ENCODE peak calls at places on chromosomes 13 and 19, in four cellular contexts. Q, L, A and C are unnamed samples.

GRCh38 chr19:13441810-13442512 is 64.3 kb downstream of the CACNA1A start:
- DNase-seq in Q (peak), L (peak), A (peak), C (no peak)

GRCh38 chr19:42396248-42396541 is 6.1 kb upstream of the CNFN start:
- DNase-seq in Q (peak), L (no peak), A (no peak), C (no peak)

GRCh38 chr13:113922412-113923118 is 51.3 kb downstream of the C13orf46 start:
- DNase-seq in Q (no peak), L (no peak), A (peak), C (no peak)

GRCh38 chr19:45659096-45659729 is 8.8 kb upstream of the GIPR start:
- DNase-seq in Q (no peak), L (no peak), A (no peak), C (no peak)

GRCh38 chr13:100646030-100646673 is 28.4 kb downstream of the TMTC4 start:
- DNase-seq in Q (peak), L (peak), A (no peak), C (no peak)

GRCh38 chr13:83499286-83499685 is 383.0 kb downstream of the SLITRK1 start:
- DNase-seq in Q (no peak), L (peak), A (no peak), C (no peak)

GRCh38 chr19:5988520-5989387 is 10.8 kb upstream of the RANBP3 start:
- DNase-seq in Q (no peak), L (peak), A (no peak), C (no peak)

GRCh38 chr13:42798118-42798517 is 16.7 kb downstream of the FAM216B start:
- DNase-seq in Q (no peak), L (no peak), A (no peak), C (no peak)

GRCh38 chr19:41456342-41456918 is 13.5 kb downstream of the ERICH4 start:
- DNase-seq in Q (no peak), L (peak), A (no peak), C (no peak)

GRCh38 chr13:99726261-99726894 is 225.1 kb downstream of the TM9SF2 start:
- DNase-seq in Q (peak), L (no peak), A (peak), C (no peak)

GRCh38 chr13:73036566-73036965 is 22.2 kb upstream of the KLF5 start:
- DNase-seq in Q (no peak), L (no peak), A (no peak), C (no peak)

GRCh38 chr13:65784088-65784816 is 1445.9 kb downstream of the PCDH9 start:
- DNase-seq in Q (no peak), L (no peak), A (no peak), C (no peak)

GRCh38 chr13:52195052-52195837 is 35.8 kb upstream of the NEK3 start:
- DNase-seq in Q (peak), L (peak), A (peak), C (peak)

GRCh38 chr13:97307882-97308624 is 85.9 kb downstream of the MBNL2 start:
- DNase-seq in Q (peak), L (peak), A (no peak), C (no peak)

GRCh38 chr19:28066161-28066560 is 1146.8 kb downstream of the UQCRFS1 start:
- DNase-seq in Q (no peak), L (no peak), A (no peak), C (no peak)

GRCh38 chr13:46757640-46758039 is 39.3 kb downstream of the ESD start:
- DNase-seq in Q (no peak), L (no peak), A (no peak), C (no peak)

GRCh38 chr13:99895999-99896695 is 75.4 kb downstream of the ZIC5 start:
- DNase-seq in Q (peak), L (no peak), A (peak), C (peak)

GRCh38 chr13:55160911-55161310 is 1979.8 kb upstream of the PRR20A start:
- DNase-seq in Q (no peak), L (no peak), A (no peak), C (no peak)

GRCh38 chr13:28583661-28584091 is 75.3 kb upstream of the POMP start:
- DNase-seq in Q (no peak), L (peak), A (no peak), C (no peak)

GRCh38 chr13:106426909-106427308 is 108.6 kb downstream of the EFNB2 start:
- DNase-seq in Q (no peak), L (no peak), A (no peak), C (no peak)

GRCh38 chr13:113059891-113060290 is 45.7 kb upstream of the F7 start:
- DNase-seq in Q (no peak), L (no peak), A (no peak), C (no peak)

GRCh38 chr19:55253264-55253663 is 5.6 kb downstream of the PPP6R1 start:
- DNase-seq in Q (no peak), L (no peak), A (no peak), C (no peak)

GRCh38 chr13:93857126-93857525 is 622.4 kb downstream of the DCT start:
- DNase-seq in Q (no peak), L (peak), A (no peak), C (no peak)

GRCh38 chr13:67119481-67119883 is 110.7 kb downstream of the PCDH9 start:
- DNase-seq in Q (no peak), L (peak), A (no peak), C (no peak)

GRCh38 chr13:101614491-101614890 is 162.0 kb downstream of the ITGBL1 start:
- DNase-seq in Q (no peak), L (no peak), A (no peak), C (no peak)

GRCh38 chr13:60258349-60258748 is 94.6 kb upstream of the DIAPH3 start:
- DNase-seq in Q (no peak), L (no peak), A (peak), C (no peak)
- H3K56ac ChIP-seq in Q (no peak), L (no peak), A (no peak), C (no peak)

DNA sequence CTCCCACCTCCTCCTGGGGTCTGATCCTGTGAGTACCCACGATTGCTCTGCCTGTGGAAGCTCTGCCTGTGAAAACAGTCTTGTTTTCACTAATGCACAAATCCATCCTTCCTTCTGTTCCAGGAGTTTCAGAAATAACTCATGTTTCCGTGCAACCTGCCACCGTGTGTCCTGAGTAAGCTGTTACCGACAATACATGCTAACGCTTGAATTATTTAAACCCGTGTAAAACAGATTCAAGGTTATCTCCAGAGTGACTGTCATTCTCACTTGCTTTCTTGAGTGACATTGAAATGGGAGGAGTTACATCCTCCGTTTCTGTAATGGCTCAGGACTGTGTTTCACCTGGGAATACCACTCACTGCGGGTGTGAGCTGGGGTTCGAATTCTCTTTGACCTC is 24.9 kb downstream of the GPR12 start:
- DNase-seq in Q (no peak), L (no peak), A (no peak), C (no peak)
- H3K56ac ChIP-seq in Q (no peak), L (no peak), A (no peak), C (no peak)

GRCh38 chr13:70816853-70817252 is 708.6 kb upstream of the KLHL1 start:
- DNase-seq in Q (no peak), L (peak), A (no peak), C (no peak)
- H3K56ac ChIP-seq in Q (no peak), L (no peak), A (no peak), C (no peak)

GRCh38 chr13:27133889-27134288 is 37.7 kb downstream of the USP12 start:
- DNase-seq in Q (no peak), L (no peak), A (no peak), C (no peak)
- H3K56ac ChIP-seq in Q (no peak), L (no peak), A (no peak), C (no peak)

DNA sequence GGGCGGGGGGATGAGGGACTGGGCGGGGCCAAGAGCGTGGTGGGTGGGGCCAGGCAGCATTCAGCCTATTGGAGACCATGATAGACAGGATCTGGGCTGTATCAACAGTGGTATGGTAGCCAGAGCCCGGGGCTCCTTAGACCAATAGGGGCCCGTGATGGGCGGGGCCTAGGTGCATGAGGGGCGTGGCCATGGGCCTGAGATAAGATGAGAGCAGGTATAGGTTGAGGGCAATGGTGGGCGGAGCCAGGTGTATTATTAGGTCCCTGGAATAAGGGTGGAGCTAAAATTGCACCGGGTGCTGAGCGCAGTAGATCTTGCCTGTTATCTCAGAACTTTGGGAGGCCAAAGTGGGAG is 5.3 kb downstream of the ABCA7 start:
- DNase-seq in Q (peak), L (no peak), A (peak), C (no peak)
- H3K56ac ChIP-seq in Q (no peak), L (no peak), A (no peak), C (no peak)